ENCODE peak calls at places on chromosomes 3 and 15, in ten cellular contexts. O is NAMALWA; F is A549; Z is Peyer's patch; X is T-cell; U is stimulated activated naive CD8-positive, alpha-beta T cell treated with anti-CD3 and anti-CD28 coated beads, Interleukin-15, Interleukin-2, amounts not matched to agents 100 U/mL and 50 U/mL, for 24 hours; B is NCI-H2081 treated with DMSO at 0.1 percent for 48 hours; P is C1 segment of cervical spinal cord; N is COR-L47; V is amniotic stem cell. Q is an unnamed sample.

GRCh38 chr3:136297826-136298225 is 47.7 kb downstream of the PCCB start:
- DNase-seq in Z (no peak), V (no peak), O (no peak), P (no peak), F (no peak), U (no peak), X (no peak), B (no peak), N (no peak), Q (no peak)

GRCh38 chr3:112979244-112979832 is 4.4 kb upstream of the CD200R1 start:
- DNase-seq in N (peak), V (no peak), Z (no peak), X (peak), P (no peak), F (peak), U (no peak), B (no peak), O (peak), Q (no peak)

GRCh38 chr3:33884204-33884561 is 85.8 kb downstream of the PDCD6IP start:
- DNase-seq in O (no peak), P (no peak), X (no peak), U (no peak), F (peak), B (no peak), V (no peak), N (no peak), Z (no peak), Q (no peak)

GRCh38 chr3:102225407-102226132 is 209.2 kb upstream of the ZPLD1 start:
- DNase-seq in Z (no peak), N (peak), F (peak), V (peak), B (peak), P (no peak), O (peak), U (no peak), X (no peak), Q (peak)

GRCh38 chr15:63805993-63806980 is 27.5 kb downstream of the HERC1 start:
- DNase-seq in N (no peak), P (no peak), O (no peak), F (no peak), B (no peak), X (no peak), Z (no peak), V (no peak), U (no peak), Q (no peak)

GRCh38 chr3:154875142-154875541 is 205.0 kb upstream of the MME start:
- DNase-seq in O (no peak), F (no peak), N (no peak), P (no peak), U (no peak), V (no peak), Z (no peak), X (no peak), B (no peak), Q (no peak)

GRCh38 chr15:92322566-92323355 is 70.9 kb upstream of the ST8SIA2 start:
- DNase-seq in P (peak), U (no peak), O (no peak), V (no peak), N (no peak), B (no peak), F (no peak), Z (no peak), X (no peak), Q (no peak)

GRCh38 chr3:15796331-15796730 is 1.4 kb downstream of the ANKRD28 start:
- DNase-seq in P (no peak), X (no peak), B (no peak), F (no peak), N (no peak), O (peak), U (no peak), Z (no peak), V (no peak), Q (no peak)

GRCh38 chr3:4264040-4264439 is 39.1 kb upstream of the SETMAR start:
- DNase-seq in U (no peak), X (no peak), B (no peak), V (no peak), P (no peak), Z (no peak), O (no peak), F (no peak), N (no peak), Q (no peak)

GRCh38 chr3:11558461-11558903 is 85.2 kb downstream of the VGLL4 start:
- DNase-seq in P (no peak), N (no peak), B (no peak), V (no peak), F (no peak), U (no peak), O (no peak), Z (no peak), X (no peak), Q (no peak)

GRCh38 chr15:100878130-100878529 is 1.5 kb upstream of the ALDH1A3 start:
- DNase-seq in X (no peak), O (no peak), F (no peak), Z (no peak), B (no peak), V (no peak), N (no peak), P (no peak), U (no peak), Q (no peak)

GRCh38 chr3:133935843-133936825 is 40.5 kb upstream of the RAB6B start:
- DNase-seq in Z (peak), N (no peak), U (no peak), V (no peak), O (no peak), X (no peak), F (no peak), B (no peak), P (no peak), Q (peak)

GRCh38 chr15:32867313-32867626 is 149.5 kb downstream of the GREM1 start:
- DNase-seq in V (peak), B (no peak), N (no peak), F (peak), U (no peak), P (no peak), Z (no peak), O (no peak), X (no peak), Q (no peak)

GRCh38 chr3:143849854-143850549 is 1.7 kb upstream of the SLC9A9 start:
- DNase-seq in F (no peak), X (no peak), N (no peak), V (peak), Z (no peak), P (no peak), O (no peak), U (no peak), B (no peak), Q (no peak)

GRCh38 chr3:61915296-61915695 is 353.9 kb downstream of the PTPRG start:
- DNase-seq in F (no peak), U (no peak), B (no peak), X (no peak), N (no peak), V (no peak), Z (no peak), O (no peak), P (no peak), Q (no peak)

GRCh38 chr15:66941231-66941711 is 124.1 kb upstream of the SMAD3 start:
- DNase-seq in B (no peak), V (no peak), X (no peak), F (no peak), N (no peak), Z (no peak), O (no peak), U (no peak), P (no peak), Q (no peak)

GRCh38 chr3:154795582-154795981 is 284.5 kb upstream of the MME start:
- DNase-seq in B (no peak), U (no peak), N (no peak), V (peak), O (no peak), P (no peak), Z (no peak), X (no peak), F (no peak), Q (no peak)

GRCh38 chr3:8095724-8096123 is 405.9 kb upstream of the LMCD1 start:
- DNase-seq in V (no peak), Z (no peak), N (no peak), O (no peak), U (no peak), X (no peak), F (peak), P (no peak), B (no peak), Q (peak)

GRCh38 chr3:172804323-172804722 is 53.8 kb downstream of the ECT2 start:
- DNase-seq in P (no peak), N (no peak), B (no peak), Z (no peak), U (no peak), X (no peak), F (no peak), O (no peak), V (no peak), Q (no peak)

GRCh38 chr3:94066829-94067470 is 4.1 kb downstream of the NSUN3 start:
- DNase-seq in B (no peak), O (no peak), V (no peak), U (no peak), Z (no peak), F (no peak), P (no peak), X (no peak), N (no peak), Q (no peak)

GRCh38 chr15:70063284-70063991 is 34.3 kb downstream of the TLE3 start:
- DNase-seq in N (no peak), V (no peak), F (no peak), B (no peak), P (no peak), U (no peak), O (no peak), Z (no peak), X (no peak), Q (no peak)

GRCh38 chr3:193822492-193823220 is 229.6 kb downstream of the OPA1 start:
- DNase-seq in V (no peak), F (no peak), Z (no peak), O (no peak), U (no peak), X (no peak), B (no peak), P (no peak), N (no peak), Q (no peak)

GRCh38 chr3:63588897-63589296 is 63.6 kb upstream of the SNTN start:
- DNase-seq in U (no peak), X (no peak), B (no peak), Z (no peak), P (no peak), O (no peak), F (peak), V (no peak), N (no peak), Q (no peak)

GRCh38 chr3:74883690-74884089 is 269.2 kb upstream of the CNTN3 start:
- DNase-seq in B (no peak), F (peak), V (no peak), U (no peak), Z (no peak), O (peak), N (no peak), P (no peak), X (no peak), Q (peak)

GRCh38 chr3:124962403-124962940 is 27.9 kb upstream of the MUC13 start:
- DNase-seq in Z (no peak), X (no peak), V (no peak), B (no peak), U (no peak), N (no peak), P (no peak), O (no peak), F (no peak), Q (no peak)

GRCh38 chr15:32704343-32705076 is 13.3 kb upstream of the GREM1 start:
- DNase-seq in X (no peak), F (no peak), V (no peak), B (no peak), Z (no peak), O (no peak), N (no peak), U (no peak), P (no peak), Q (no peak)

GRCh38 chr3:45026957-45027356 is 854 bp downstream of the CLEC3B start:
- DNase-seq in U (no peak), Z (peak), P (no peak), B (no peak), N (no peak), V (no peak), F (no peak), X (no peak), O (no peak), Q (no peak)

GRCh38 chr3:57068437-57069089 is 8.1 kb downstream of the SPATA12 start:
- DNase-seq in V (no peak), Z (peak), N (no peak), U (peak), P (no peak), X (no peak), O (peak), F (peak), B (no peak), Q (no peak)

GRCh38 chr15:98893407-98893806 is 114.2 kb downstream of the PGPEP1L start:
- DNase-seq in O (no peak), F (peak), X (no peak), P (no peak), B (no peak), U (no peak), N (no peak), Z (no peak), V (no peak), Q (no peak)

GRCh38 chr3:127679534-127680145 is 6.9 kb downstream of the ABTB1 start:
- DNase-seq in B (no peak), O (no peak), U (peak), Z (peak), X (no peak), P (no peak), N (no peak), V (no peak), F (no peak), Q (no peak)

GRCh38 chr3:15682766-15683165 is 81.2 kb downstream of the BTD start:
- DNase-seq in N (no peak), U (no peak), F (no peak), B (no peak), O (no peak), Z (no peak), X (no peak), P (no peak), V (no peak), Q (no peak)

GRCh38 chr15:39511000-39511914 is 69.6 kb upstream of the THBS1 start:
- DNase-seq in V (peak), B (no peak), X (no peak), Z (no peak), O (no peak), P (no peak), N (no peak), U (no peak), F (peak), Q (peak)

Q was measured in D341Med.